ENCODE peak calls at places on chromosomes 2 and 18, in six cellular contexts. O is endothelial cell of umbilical vein, K is HCT116, C is GM23338, F is K562, E is sigmoid colon. G is an unnamed sample. For H3K4me1, the result is how much of the 10 kb centered on the place peaks cover.

GRCh38 chr2:130328710-130329109 is 14.0 kb upstream of the IMP4 start:
- DNase-seq in E (no peak), C (no peak), F (no peak), K (no peak), O (no peak), G (no peak)

GRCh38 chr2:224882291-224883171 is 159.7 kb downstream of the DOCK10 start:
- DNase-seq in F (no peak), C (no peak), O (peak), K (no peak), E (no peak), G (no peak)

GRCh38 chr2:85504434-85505261 is 34.3 kb upstream of the MAT2A start:
- DNase-seq in E (peak), O (peak), F (no peak), C (no peak), K (peak), G (no peak)

GRCh38 chr2:227499971-227500630 is 28.1 kb downstream of the AGFG1 start:
- DNase-seq in C (no peak), F (no peak), O (no peak), E (no peak), K (no peak), G (no peak)

GRCh38 chr2:241508240-241508509 is 209 bp downstream of the STK25 start:
- DNase-seq in F (peak), C (no peak), K (no peak), E (no peak), O (no peak), G (no peak)

GRCh38 chr2:9666306-9666705 is 35.5 kb upstream of the YWHAQ start:
- DNase-seq in C (no peak), O (no peak), E (no peak), F (no peak), K (no peak), G (no peak)

GRCh38 chr2:40404500-40404899 is 47.4 kb downstream of the SLC8A1 start:
- DNase-seq in O (no peak), F (no peak), E (no peak), C (no peak), K (no peak), G (no peak)

GRCh38 chr2:176501652-176502051 is 232.4 kb downstream of the MTX2 start:
- DNase-seq in O (no peak), K (no peak), C (no peak), F (no peak), E (no peak), G (no peak)

GRCh38 chr2:36528274-36528673 is 69.7 kb downstream of the FEZ2 start:
- DNase-seq in K (no peak), F (no peak), C (no peak), O (no peak), E (no peak), G (no peak)

GRCh38 chr2:239607795-239608171 is 207.0 kb upstream of the HDAC4 start:
- DNase-seq in O (no peak), C (no peak), F (no peak), E (peak), K (no peak), G (peak)

GRCh38 chr2:181822097-181822496 is 69.4 kb upstream of the ITPRID2 start:
- DNase-seq in K (no peak), O (no peak), E (no peak), F (no peak), C (no peak), G (no peak)

GRCh38 chr18:28153485-28154065 is 23.4 kb downstream of the CDH2 start:
- DNase-seq in E (no peak), O (no peak), K (no peak), F (no peak), C (no peak), G (no peak)

GRCh38 chr18:37396981-37397720 is 168.4 kb downstream of the CELF4 start:
- DNase-seq in K (no peak), F (no peak), C (no peak), E (no peak), O (no peak), G (no peak)

GRCh38 chr2:74917702-74918619 is 40.5 kb upstream of the POLE4 start:
- DNase-seq in C (peak), K (no peak), E (no peak), O (no peak), F (no peak), G (no peak)

GRCh38 chr18:48859311-48860275 is 91.2 kb downstream of the SMAD7 start:
- DNase-seq in K (no peak), E (no peak), F (no peak), O (no peak), C (peak), G (no peak)

GRCh38 chr18:57242285-57242684 is 95.4 kb downstream of the BOD1L2 start:
- DNase-seq in K (no peak), O (no peak), E (no peak), C (no peak), F (no peak), G (no peak)

GRCh38 chr2:121777699-121778058 is 22.2 kb downstream of the TSN start:
- DNase-seq in F (no peak), E (no peak), K (no peak), C (no peak), O (peak), G (no peak)

GRCh38 chr2:121776885-121777698 is 21.6 kb downstream of the TSN start:
- DNase-seq in F (no peak), K (no peak), O (peak), C (no peak), E (no peak), G (no peak)

GRCh38 chr2:121776361-121776760 is 20.9 kb downstream of the TSN start:
- DNase-seq in E (no peak), F (no peak), K (no peak), C (no peak), O (no peak), G (no peak)

GRCh38 chr2:121771976-121772742 is 16.7 kb downstream of the TSN start:
- DNase-seq in E (no peak), O (peak), K (no peak), F (peak), C (no peak), G (no peak)

GRCh38 chr2:121774216-121774615 is 18.8 kb downstream of the TSN start:
- DNase-seq in C (no peak), E (no peak), K (no peak), O (no peak), F (no peak), G (no peak)
- H3K4me1 ChIP-seq in C (under half), E (under half), K (under half), O (under half), F (under half), G (under half)

GRCh38 chr2:191411472-191411871 is 166.3 kb downstream of the MYO1B start:
- DNase-seq in O (no peak), C (no peak), K (no peak), E (no peak), F (no peak), G (no peak)
- TF ChIP-seq POLR2AphosphoS5 in O (no peak), C (no peak), K (no peak), E (no peak), F (no peak), G (no peak)

DNA sequence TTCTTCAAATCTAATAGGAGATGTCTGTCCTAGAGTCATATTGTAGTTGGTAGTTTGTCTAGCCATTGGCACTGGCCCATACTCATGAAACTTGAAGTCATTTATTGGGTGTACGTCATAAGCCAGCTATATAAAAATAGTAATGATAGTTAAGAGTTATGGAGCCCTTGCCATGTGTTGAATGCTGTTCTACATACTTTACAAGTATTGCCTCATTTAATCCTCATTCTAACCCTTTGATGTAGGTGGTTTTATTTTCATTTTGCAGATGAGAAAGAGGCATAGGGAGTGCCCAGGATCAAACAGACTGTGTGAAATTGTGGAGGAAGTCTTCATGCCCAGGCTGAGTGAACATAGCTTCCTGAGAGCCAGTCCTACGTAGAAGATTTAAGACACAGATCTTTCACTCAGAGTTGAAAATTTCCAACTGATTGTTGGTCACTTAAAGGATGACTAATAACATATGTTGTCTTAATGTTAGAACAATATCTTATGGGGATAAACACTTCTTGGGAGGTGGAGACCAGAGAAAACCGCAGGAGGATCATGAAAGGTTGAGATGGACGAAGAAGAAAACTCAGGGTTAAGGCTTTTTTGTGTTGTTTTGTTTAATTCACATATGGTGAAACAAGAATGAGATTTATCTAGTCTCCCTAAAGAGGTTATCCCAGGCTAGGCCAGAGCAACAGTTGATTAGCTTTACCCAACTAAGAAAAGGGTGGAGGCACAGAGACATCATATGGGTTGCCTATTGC is 156.0 kb downstream of the CERS6 start:
- DNase-seq in F (no peak), O (no peak), E (no peak), K (no peak), C (no peak), G (no peak)
- H3K4me1 ChIP-seq in F (under half), O (under half), E (under half), K (under half), C (under half), G (under half)

GRCh38 chr2:5695641-5696350 is 3.6 kb downstream of the SOX11 start:
- DNase-seq in E (no peak), O (no peak), F (no peak), C (peak), K (no peak), G (no peak)
- TF ChIP-seq POLR2AphosphoS5 in E (no peak), O (no peak), F (no peak), C (peak), K (no peak), G (no peak)

GRCh38 chr2:20590704-20591515 is 60.0 kb downstream of the HS1BP3 start:
- DNase-seq in O (no peak), K (no peak), C (no peak), F (no peak), E (peak), G (no peak)
- H3K4me1 ChIP-seq in O (under half), K (under half), C (under half), F (under half), E (under half), G (under half)

GRCh38 chr2:156333951-156334495 is 1.5 kb upstream of the NR4A2 start:
- DNase-seq in F (peak), C (peak), O (peak), K (no peak), E (peak), G (no peak)

GRCh38 chr2:156334496-156335478 is 2.3 kb upstream of the NR4A2 start:
- DNase-seq in K (peak), E (peak), C (peak), O (peak), F (peak), G (peak)

GRCh38 chr2:156333274-156333950 is 891 bp upstream of the NR4A2 start:
- DNase-seq in E (no peak), C (no peak), F (peak), K (no peak), O (no peak), G (no peak)

GRCh38 chr2:156331572-156332451 is 709 bp downstream of the NR4A2 start:
- DNase-seq in F (peak), E (peak), K (no peak), O (peak), C (peak), G (no peak)

GRCh38 chr2:156332452-156333273 is at the start of gene NR4A2:
- DNase-seq in O (peak), C (peak), E (peak), K (peak), F (peak), G (no peak)
- TF ChIP-seq POLR2AphosphoS5 in O (no peak), C (no peak), E (peak), K (peak), F (peak), G (peak)

GRCh38 chr2:72991980-72992733 is 74.8 kb downstream of the EMX1 start:
- DNase-seq in O (no peak), E (peak), K (no peak), C (no peak), F (no peak), G (peak)
- H3K4me1 ChIP-seq in O (under half), E (under half), K (under half), C (under half), F (under half), G (under half)

GRCh38 chr2:38149533-38149932 is 73.6 kb upstream of the CYP1B1 start:
- DNase-seq in C (no peak), K (no peak), F (no peak), O (no peak), E (no peak), G (no peak)

GRCh38 chr2:38146302-38146916 is 70.5 kb upstream of the CYP1B1 start:
- DNase-seq in F (peak), K (peak), O (peak), E (peak), C (no peak), G (no peak)

GRCh38 chr2:38146917-38147307 is 71.0 kb upstream of the CYP1B1 start:
- DNase-seq in C (peak), O (peak), K (peak), F (peak), E (peak), G (no peak)

GRCh38 chr2:38147333-38148121 is 71.6 kb upstream of the CYP1B1 start:
- DNase-seq in C (no peak), O (no peak), F (no peak), K (no peak), E (no peak), G (no peak)

DNA sequence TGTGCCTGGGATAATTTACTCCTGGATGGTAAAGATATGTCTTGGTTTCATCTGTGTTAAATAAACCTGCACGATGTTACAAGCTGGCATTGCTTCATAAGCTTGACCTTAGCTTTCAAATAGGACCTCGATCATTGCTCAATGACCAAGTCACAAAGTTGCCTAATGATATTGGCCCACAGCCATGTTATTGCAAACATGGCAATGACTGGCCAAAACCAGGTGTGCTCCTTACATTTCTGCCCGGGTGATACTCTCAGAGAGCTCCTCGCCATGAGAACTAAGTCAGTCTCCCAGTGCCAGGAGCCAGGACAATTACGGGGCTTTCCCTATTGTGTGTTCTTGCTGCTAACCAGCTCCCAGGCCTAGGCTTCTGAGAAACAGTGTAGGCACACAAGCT is 72.5 kb upstream of the CYP1B1 start:
- DNase-seq in C (no peak), O (no peak), F (no peak), K (no peak), E (no peak), G (no peak)
- TF ChIP-seq POLR2AphosphoS5 in C (no peak), O (no peak), F (no peak), K (no peak), E (peak), G (no peak)

G was measured in vagina.